ENCODE peak calls at places on chromosomes 4 and X, in four cellular contexts. Y, W, Z and X are unnamed samples.

GRCh38 chr4:73735231-73735630 is 5.1 kb upstream of the CXCL8 start:
- DNase-seq in Y (no peak), W (no peak), Z (no peak), X (peak; percentile 79)

GRCh38 chrX:96685205-96686099 is 810 bp downstream of the DIAPH2 start:
- DNase-seq in Z (peak; percentile 47), W (peak; percentile 8), Y (no peak), X (no peak)

GRCh38 chr4:177239878-177240277 is 69.8 kb upstream of the NEIL3 start:
- DNase-seq in W (no peak), Z (no peak), Y (no peak), X (no peak)

GRCh38 chrX:102858826-102859627 is 78.0 kb upstream of the RAB40AL start:
- DNase-seq in Z (no peak), W (no peak), Y (no peak), X (no peak)

GRCh38 chr4:54727346-54727745 is 69.6 kb downstream of the KIT start:
- DNase-seq in Z (no peak), W (no peak), Y (no peak), X (peak; percentile 21)

GRCh38 chr4:146382194-146382593 is 139.5 kb downstream of the SLC10A7 start:
- DNase-seq in W (no peak), Y (no peak), Z (no peak), X (no peak)

GRCh38 chr4:142345909-142346308 is 500.2 kb downstream of the INPP4B start:
- DNase-seq in Y (no peak), W (no peak), Z (no peak), X (no peak)

GRCh38 chr4:120096508-120097297 is 30.1 kb upstream of the MAD2L1 start:
- DNase-seq in W (no peak), Y (no peak), Z (no peak), X (no peak)